ENCODE peak calls at places on chromosomes 16 and 17, in nine cellular contexts. One of them, this sample, is unnamed.

GRCh38 chr16:19223235-19223847 is 55.3 kb downstream of the SYT17 start:
- DNase-seq in transverse colon: peak
- DNase-seq in fibroblast of lung: no peak
- DNase-seq in IMR-90: peak
- DNase-seq in endodermal cell: peak
- DNase-seq in HFF-Myc: peak
- DNase-seq in mesendoderm: peak
- DNase-seq in mucosa of descending colon: peak
- DNase-seq in sigmoid colon: no peak
- DNase-seq in this sample: peak

GRCh38 chr17:38960402-38960801 is 6.8 kb downstream of the FBXO47 start:
- DNase-seq in sigmoid colon: no peak
- DNase-seq in HFF-Myc: no peak
- DNase-seq in mucosa of descending colon: no peak
- DNase-seq in transverse colon: no peak
- DNase-seq in endodermal cell: no peak
- DNase-seq in fibroblast of lung: no peak
- DNase-seq in IMR-90: no peak
- DNase-seq in mesendoderm: no peak
- DNase-seq in this sample: no peak

GRCh38 chr16:75306102-75306762 is 54.8 kb upstream of the BCAR1 start:
- DNase-seq in fibroblast of lung: peak
- DNase-seq in mesendoderm: no peak
- DNase-seq in endodermal cell: no peak
- DNase-seq in sigmoid colon: no peak
- DNase-seq in mucosa of descending colon: peak
- DNase-seq in HFF-Myc: no peak
- DNase-seq in IMR-90: peak
- DNase-seq in transverse colon: peak
- DNase-seq in this sample: no peak

GRCh38 chr16:15607700-15608396 is 35.1 kb downstream of the MARF1 start:
- DNase-seq in fibroblast of lung: peak
- DNase-seq in mucosa of descending colon: no peak
- DNase-seq in endodermal cell: no peak
- DNase-seq in IMR-90: peak
- DNase-seq in HFF-Myc: no peak
- DNase-seq in transverse colon: no peak
- DNase-seq in sigmoid colon: peak
- DNase-seq in mesendoderm: peak
- DNase-seq in this sample: no peak

GRCh38 chr17:78365561-78366108 is 5.8 kb upstream of the SOCS3 start:
- DNase-seq in fibroblast of lung: peak
- DNase-seq in mesendoderm: peak
- DNase-seq in transverse colon: no peak
- DNase-seq in HFF-Myc: no peak
- DNase-seq in mucosa of descending colon: no peak
- DNase-seq in IMR-90: no peak
- DNase-seq in sigmoid colon: no peak
- DNase-seq in endodermal cell: peak
- DNase-seq in this sample: no peak

GRCh38 chr17:78107976-78108725 is 20.4 kb downstream of the TMC6 start:
- DNase-seq in IMR-90: no peak
- DNase-seq in HFF-Myc: no peak
- DNase-seq in fibroblast of lung: no peak
- DNase-seq in sigmoid colon: peak
- DNase-seq in endodermal cell: no peak
- DNase-seq in mesendoderm: no peak
- DNase-seq in mucosa of descending colon: no peak
- DNase-seq in transverse colon: peak
- DNase-seq in this sample: no peak

GRCh38 chr16:35134471-35134870 is 1675.1 kb downstream of the TP53TG3F start:
- DNase-seq in sigmoid colon: no peak
- DNase-seq in fibroblast of lung: no peak
- DNase-seq in mesendoderm: no peak
- DNase-seq in IMR-90: no peak
- DNase-seq in HFF-Myc: no peak
- DNase-seq in endodermal cell: no peak
- DNase-seq in transverse colon: no peak
- DNase-seq in mucosa of descending colon: no peak
- DNase-seq in this sample: no peak

GRCh38 chr17:19727466-19728113 is 11.2 kb upstream of the SLC47A2 start:
- DNase-seq in endodermal cell: no peak
- DNase-seq in transverse colon: peak
- DNase-seq in sigmoid colon: peak
- DNase-seq in IMR-90: peak
- DNase-seq in HFF-Myc: no peak
- DNase-seq in mesendoderm: no peak
- DNase-seq in fibroblast of lung: peak
- DNase-seq in mucosa of descending colon: peak
- DNase-seq in this sample: no peak

GRCh38 chr16:58515871-58516767 is 802 bp downstream of the SETD6 start:
- DNase-seq in transverse colon: peak
- DNase-seq in endodermal cell: peak
- DNase-seq in mucosa of descending colon: peak
- DNase-seq in mesendoderm: peak
- DNase-seq in sigmoid colon: peak
- DNase-seq in IMR-90: no peak
- DNase-seq in fibroblast of lung: no peak
- DNase-seq in HFF-Myc: no peak
- DNase-seq in this sample: peak

GRCh38 chr16:57892041-57892440 is 78.9 kb downstream of the CNGB1 start:
- DNase-seq in HFF-Myc: no peak
- DNase-seq in mucosa of descending colon: no peak
- DNase-seq in transverse colon: no peak
- DNase-seq in fibroblast of lung: peak
- DNase-seq in mesendoderm: no peak
- DNase-seq in IMR-90: peak
- DNase-seq in sigmoid colon: no peak
- DNase-seq in endodermal cell: no peak
- DNase-seq in this sample: no peak

GRCh38 chr16:54512461-54512860 is 225.9 kb upstream of the IRX3 start:
- DNase-seq in mesendoderm: no peak
- DNase-seq in fibroblast of lung: no peak
- DNase-seq in mucosa of descending colon: no peak
- DNase-seq in IMR-90: no peak
- DNase-seq in endodermal cell: no peak
- DNase-seq in HFF-Myc: no peak
- DNase-seq in transverse colon: no peak
- DNase-seq in sigmoid colon: no peak
- DNase-seq in this sample: no peak

GRCh38 chr16:54507091-54507490 is 220.5 kb upstream of the IRX3 start:
- DNase-seq in transverse colon: no peak
- DNase-seq in HFF-Myc: no peak
- DNase-seq in fibroblast of lung: peak
- DNase-seq in IMR-90: no peak
- DNase-seq in mesendoderm: no peak
- DNase-seq in endodermal cell: no peak
- DNase-seq in sigmoid colon: no peak
- DNase-seq in mucosa of descending colon: no peak
- DNase-seq in this sample: no peak

GRCh38 chr16:54509406-54509931 is 222.9 kb upstream of the IRX3 start:
- DNase-seq in fibroblast of lung: no peak
- DNase-seq in endodermal cell: no peak
- DNase-seq in mesendoderm: no peak
- DNase-seq in sigmoid colon: no peak
- DNase-seq in HFF-Myc: no peak
- DNase-seq in mucosa of descending colon: no peak
- DNase-seq in IMR-90: no peak
- DNase-seq in transverse colon: no peak
- DNase-seq in this sample: no peak

GRCh38 chr16:54510619-54511018 is 224.0 kb upstream of the IRX3 start:
- DNase-seq in IMR-90: no peak
- DNase-seq in HFF-Myc: no peak
- DNase-seq in sigmoid colon: no peak
- DNase-seq in fibroblast of lung: peak
- DNase-seq in transverse colon: no peak
- DNase-seq in endodermal cell: no peak
- DNase-seq in mesendoderm: no peak
- DNase-seq in mucosa of descending colon: no peak
- DNase-seq in this sample: no peak

GRCh38 chr16:54511181-54511731 is 224.7 kb upstream of the IRX3 start:
- DNase-seq in IMR-90: no peak
- DNase-seq in HFF-Myc: no peak
- DNase-seq in endodermal cell: no peak
- DNase-seq in sigmoid colon: no peak
- DNase-seq in fibroblast of lung: peak
- DNase-seq in transverse colon: no peak
- DNase-seq in mucosa of descending colon: no peak
- DNase-seq in mesendoderm: peak
- DNase-seq in this sample: no peak
- H3K4me3 ChIP-seq in IMR-90: no peak
- H3K4me3 ChIP-seq in HFF-Myc: no peak
- H3K4me3 ChIP-seq in endodermal cell: no peak
- H3K4me3 ChIP-seq in sigmoid colon: no peak
- H3K4me3 ChIP-seq in fibroblast of lung: no peak
- H3K4me3 ChIP-seq in transverse colon: no peak
- H3K4me3 ChIP-seq in mucosa of descending colon: no peak
- H3K4me3 ChIP-seq in mesendoderm: no peak
- H3K4me3 ChIP-seq in this sample: no peak

DNA sequence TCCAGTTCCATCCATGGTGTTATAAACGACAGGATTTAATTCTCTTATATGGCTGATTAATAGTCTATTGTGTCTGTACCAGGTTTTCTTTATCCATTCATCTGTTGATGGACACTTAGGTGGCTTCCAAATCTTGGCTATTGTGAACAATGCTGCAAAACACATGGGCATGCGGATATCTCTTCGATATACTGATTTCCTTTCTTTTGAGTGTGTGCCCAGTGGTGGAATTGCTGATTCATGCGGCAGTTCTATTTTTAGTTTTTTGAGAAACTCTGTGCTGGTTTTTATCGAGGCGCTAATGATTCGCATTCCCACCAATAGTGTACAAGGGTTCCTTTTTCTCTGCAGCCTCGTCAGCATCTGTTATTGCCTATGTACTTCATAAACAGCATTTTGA is 599.4 kb downstream of the TMEM114 start:
- DNase-seq in transverse colon: no peak
- DNase-seq in mesendoderm: no peak
- DNase-seq in sigmoid colon: no peak
- DNase-seq in HFF-Myc: no peak
- DNase-seq in IMR-90: no peak
- DNase-seq in fibroblast of lung: no peak
- DNase-seq in endodermal cell: no peak
- DNase-seq in mucosa of descending colon: no peak
- DNase-seq in this sample: no peak
- H3K4me3 ChIP-seq in transverse colon: no peak
- H3K4me3 ChIP-seq in mesendoderm: no peak
- H3K4me3 ChIP-seq in sigmoid colon: peak
- H3K4me3 ChIP-seq in HFF-Myc: no peak
- H3K4me3 ChIP-seq in IMR-90: no peak
- H3K4me3 ChIP-seq in fibroblast of lung: no peak
- H3K4me3 ChIP-seq in endodermal cell: no peak
- H3K4me3 ChIP-seq in mucosa of descending colon: no peak
- H3K4me3 ChIP-seq in this sample: no peak

GRCh38 chr16:12672986-12673385 is 130.7 kb downstream of the CPPED1 start:
- DNase-seq in endodermal cell: no peak
- DNase-seq in IMR-90: no peak
- DNase-seq in fibroblast of lung: no peak
- DNase-seq in mucosa of descending colon: no peak
- DNase-seq in transverse colon: no peak
- DNase-seq in mesendoderm: no peak
- DNase-seq in sigmoid colon: no peak
- DNase-seq in HFF-Myc: no peak
- DNase-seq in this sample: no peak
- H3K4me3 ChIP-seq in endodermal cell: no peak
- H3K4me3 ChIP-seq in IMR-90: no peak
- H3K4me3 ChIP-seq in fibroblast of lung: no peak
- H3K4me3 ChIP-seq in mucosa of descending colon: no peak
- H3K4me3 ChIP-seq in transverse colon: no peak
- H3K4me3 ChIP-seq in mesendoderm: no peak
- H3K4me3 ChIP-seq in sigmoid colon: no peak
- H3K4me3 ChIP-seq in HFF-Myc: no peak
- H3K4me3 ChIP-seq in this sample: no peak

GRCh38 chr16:1038932-1039331 is 33.6 kb upstream of the SSTR5 start:
- DNase-seq in mesendoderm: no peak
- DNase-seq in HFF-Myc: no peak
- DNase-seq in sigmoid colon: no peak
- DNase-seq in transverse colon: no peak
- DNase-seq in fibroblast of lung: no peak
- DNase-seq in IMR-90: no peak
- DNase-seq in endodermal cell: no peak
- DNase-seq in mucosa of descending colon: no peak
- DNase-seq in this sample: no peak

GRCh38 chr16:1035066-1035415 is 37.5 kb upstream of the SSTR5 start:
- DNase-seq in mucosa of descending colon: no peak
- DNase-seq in HFF-Myc: no peak
- DNase-seq in endodermal cell: no peak
- DNase-seq in IMR-90: no peak
- DNase-seq in fibroblast of lung: no peak
- DNase-seq in transverse colon: no peak
- DNase-seq in sigmoid colon: no peak
- DNase-seq in mesendoderm: no peak
- DNase-seq in this sample: no peak

GRCh38 chr16:1037934-1038257 is 34.7 kb upstream of the SSTR5 start:
- DNase-seq in mesendoderm: no peak
- DNase-seq in endodermal cell: no peak
- DNase-seq in transverse colon: no peak
- DNase-seq in sigmoid colon: no peak
- DNase-seq in mucosa of descending colon: no peak
- DNase-seq in HFF-Myc: no peak
- DNase-seq in IMR-90: no peak
- DNase-seq in fibroblast of lung: no peak
- DNase-seq in this sample: no peak

GRCh38 chr16:1036121-1036520 is 36.4 kb upstream of the SSTR5 start:
- DNase-seq in sigmoid colon: no peak
- DNase-seq in HFF-Myc: no peak
- DNase-seq in IMR-90: no peak
- DNase-seq in transverse colon: no peak
- DNase-seq in endodermal cell: no peak
- DNase-seq in mucosa of descending colon: no peak
- DNase-seq in mesendoderm: no peak
- DNase-seq in fibroblast of lung: no peak
- DNase-seq in this sample: no peak

DNA sequence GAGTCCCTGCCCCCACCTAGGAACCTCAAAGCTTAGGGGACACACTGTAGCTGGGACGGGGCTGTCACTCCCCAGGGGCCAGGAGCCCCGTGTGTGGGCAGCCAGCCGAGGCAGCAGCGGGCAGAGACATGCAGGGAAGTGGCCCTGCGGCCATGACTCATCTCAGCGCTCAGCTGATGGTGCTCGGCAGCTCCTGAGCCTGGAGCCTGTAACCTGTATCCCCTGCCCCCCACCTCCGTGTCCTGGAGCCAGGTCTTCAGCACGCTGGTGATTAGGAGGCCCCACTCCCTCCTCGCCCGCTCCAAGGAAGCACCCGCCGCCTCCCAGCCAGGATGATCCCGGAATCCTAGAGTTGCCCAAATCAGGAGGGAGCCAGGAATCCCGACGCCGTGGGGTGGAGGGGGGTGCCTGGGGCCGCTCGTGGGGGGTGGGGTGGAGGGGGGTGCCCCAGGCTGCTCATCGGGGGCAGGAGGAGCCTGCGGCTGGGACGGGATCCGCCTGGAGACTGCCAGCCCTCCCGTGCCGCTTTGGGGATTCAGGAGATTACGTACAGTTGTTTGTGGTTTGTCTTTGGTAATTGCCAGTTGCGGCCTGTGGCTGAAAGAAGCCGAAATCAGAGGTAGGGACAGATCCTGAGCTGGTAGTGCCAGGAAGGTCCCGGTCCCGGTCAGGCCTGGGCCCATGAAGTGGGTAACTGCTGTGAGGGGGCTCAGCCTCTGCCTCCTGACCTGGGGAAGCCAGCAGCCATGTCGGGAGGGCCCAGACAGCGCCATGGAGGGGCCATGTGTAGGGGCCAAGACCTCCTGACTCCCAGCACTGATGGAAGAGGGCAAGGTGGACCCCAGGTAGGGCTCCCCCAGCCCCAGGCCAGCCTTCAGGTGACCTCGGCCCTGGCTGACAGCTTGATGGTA is 35.3 kb upstream of the SSTR5 start:
- DNase-seq in transverse colon: no peak
- DNase-seq in HFF-Myc: no peak
- DNase-seq in fibroblast of lung: peak
- DNase-seq in sigmoid colon: no peak
- DNase-seq in mucosa of descending colon: no peak
- DNase-seq in mesendoderm: peak
- DNase-seq in endodermal cell: no peak
- DNase-seq in IMR-90: peak
- DNase-seq in this sample: no peak
- H3K4me3 ChIP-seq in transverse colon: no peak
- H3K4me3 ChIP-seq in HFF-Myc: no peak
- H3K4me3 ChIP-seq in fibroblast of lung: no peak
- H3K4me3 ChIP-seq in sigmoid colon: no peak
- H3K4me3 ChIP-seq in mucosa of descending colon: no peak
- H3K4me3 ChIP-seq in mesendoderm: no peak
- H3K4me3 ChIP-seq in endodermal cell: no peak
- H3K4me3 ChIP-seq in IMR-90: no peak
- H3K4me3 ChIP-seq in this sample: no peak

This sample was measured in GM12865.